ENCODE peak calls at places on chromosomes 7 and 10, in six cellular contexts. M, H, P, Z, A and W are unnamed samples.

GRCh38 chr10:86786368-86786767 is 29.9 kb downstream of the BMPR1A start:
- DNase-seq in M (no peak), H (no peak), P (no peak), Z (no peak), A (no peak), W (no peak)

GRCh38 chr7:37786741-37787569 is 61.4 kb upstream of the NME8 start:
- DNase-seq in M (no peak), H (no peak), P (no peak), Z (no peak), A (no peak), W (no peak)

GRCh38 chr10:72356115-72356514 is 1.4 kb upstream of the DNAJB12 start:
- DNase-seq in M (no peak), H (no peak), P (no peak), Z (no peak), A (no peak), W (no peak)

GRCh38 chr10:106711313-106711906 is 453.1 kb downstream of the SORCS1 start:
- DNase-seq in M (peak; percentile 28), H (peak; percentile 15), P (no peak), Z (peak; percentile 42), A (peak; percentile 30), W (no peak)

GRCh38 chr10:104862-105565 is 30.2 kb upstream of the ZMYND11 start:
- DNase-seq in M (no peak), H (no peak), P (peak; percentile 66), Z (no peak), A (no peak), W (no peak)

GRCh38 chr7:111919690-111920179 is 286.5 kb downstream of the DOCK4 start:
- DNase-seq in M (peak; percentile 21), H (no peak), P (no peak), Z (no peak), A (no peak), W (peak; percentile 29)

GRCh38 chr10:121096617-121097431 is 245.7 kb downstream of the WDR11 start:
- DNase-seq in M (no peak), H (no peak), P (no peak), Z (peak; percentile 86), A (no peak), W (no peak)

GRCh38 chr7:149772236-149772820 is 1.1 kb downstream of the ZNF467 start:
- DNase-seq in M (peak; percentile 20), H (peak; percentile 35), P (peak; percentile 69), Z (peak; percentile 74), A (no peak), W (no peak)

GRCh38 chr7:159063046-159063840 is 81.4 kb downstream of the VIPR2 start:
- DNase-seq in M (no peak), H (no peak), P (no peak), Z (peak; percentile 26), A (no peak), W (no peak)

GRCh38 chr7:2734084-2734601 is 46.1 kb downstream of the AMZ1 start:
- DNase-seq in M (no peak), H (no peak), P (no peak), Z (no peak), A (no peak), W (no peak)

GRCh38 chr10:63396123-63396719 is 69.6 kb downstream of the JMJD1C start:
- DNase-seq in M (peak; percentile 59), H (no peak), P (no peak), Z (no peak), A (no peak), W (peak; percentile 48)

GRCh38 chr7:18019562-18019961 is 8.1 kb downstream of the PRPS1L1 start:
- DNase-seq in M (peak; percentile 80), H (no peak), P (no peak), Z (no peak), A (peak; percentile 22), W (peak; percentile 96)